ENCODE peak calls at places on chromosome 14, in four cellular contexts. I is iPS-NIHi11; R is activated CD4-positive, alpha-beta T cell treated with anti-CD3 and anti-CD28 coated beads, Interleukin-2, amount 10 ng/mL, durations not matched to agents 7 days and 5 days; N is cardiac fibroblast. K is an unnamed sample.

GRCh38 chr14:30873308-30874119 is 845 bp upstream of the COCH start:
- DNase-seq in N (no peak), I (no peak), R (no peak), K (no peak)

GRCh38 chr14:59377991-59378720 is 87.0 kb downstream of the GPR135 start:
- DNase-seq in I (no peak), N (no peak), R (no peak), K (no peak)

GRCh38 chr14:104383088-104383805 is 196.3 kb upstream of the C14orf180 start:
- DNase-seq in N (no peak), R (no peak), I (peak), K (no peak)

GRCh38 chr14:98819132-98819866 is 452.7 kb downstream of the BCL11B start:
- DNase-seq in I (peak), N (no peak), R (no peak), K (no peak)

GRCh38 chr14:65472189-65472588 is 59.7 kb downstream of the FUT8 start:
- DNase-seq in R (no peak), I (peak), N (no peak), K (no peak)

GRCh38 chr14:63493246-63493645 is 49.9 kb downstream of the PPP2R5E start:
- DNase-seq in N (peak), I (peak), R (no peak), K (no peak)

GRCh38 chr14:96040836-96041371 is 1.7 kb downstream of the C14orf132 start:
- DNase-seq in R (no peak), I (no peak), N (no peak), K (no peak)

GRCh38 chr14:41859336-41859735 is 252.7 kb downstream of the LRFN5 start:
- DNase-seq in N (peak), R (no peak), I (no peak), K (no peak)

GRCh38 chr14:47186491-47186890 is 488.9 kb downstream of the MDGA2 start:
- DNase-seq in I (no peak), R (no peak), N (no peak), K (no peak)

GRCh38 chr14:100132903-100133510 is 26.4 kb downstream of the DEGS2 start:
- DNase-seq in I (no peak), R (no peak), N (no peak), K (peak)

GRCh38 chr14:55297611-55298323 is 26.5 kb downstream of the FBXO34 start:
- DNase-seq in N (no peak), I (peak), R (peak), K (no peak)

GRCh38 chr14:100850841-100851585 is 25.1 kb downstream of the MEG3 start:
- DNase-seq in N (peak), I (peak), R (peak), K (no peak)

GRCh38 chr14:69500736-69501135 is 16.2 kb downstream of the PLEKHD1 start:
- DNase-seq in R (no peak), N (no peak), I (no peak), K (no peak)

GRCh38 chr14:63478024-63478423 is 65.2 kb downstream of the PPP2R5E start:
- DNase-seq in N (no peak), I (no peak), R (peak), K (no peak)

GRCh38 chr14:94665121-94665520 is 52.9 kb downstream of the SERPINA3 start:
- DNase-seq in N (peak), R (no peak), I (no peak), K (peak)

GRCh38 chr14:80996049-80996901 is 40.9 kb downstream of the TSHR start:
- DNase-seq in R (peak), I (peak), N (peak), K (peak)

GRCh38 chr14:88599761-88600439 is 37.1 kb downstream of the ZC3H14 start:
- DNase-seq in I (no peak), R (no peak), N (no peak), K (no peak)

GRCh38 chr14:65297744-65298143 is 114.8 kb upstream of the FUT8 start:
- DNase-seq in I (no peak), N (no peak), R (no peak), K (no peak)

GRCh38 chr14:91419044-91419397 is 1.4 kb upstream of the CCDC88C start:
- DNase-seq in I (no peak), R (peak), N (no peak), K (no peak)

GRCh38 chr14:48936352-48936751 is 649.8 kb downstream of the RPS29 start:
- DNase-seq in N (peak), I (no peak), R (no peak), K (no peak)

GRCh38 chr14:101780887-101781239 is 19.4 kb downstream of the PPP2R5C start:
- DNase-seq in N (no peak), I (peak), R (no peak), K (no peak)

GRCh38 chr14:102778616-102779351 is 1.5 kb downstream of the TRAF3 start:
- DNase-seq in R (no peak), I (no peak), N (peak), K (no peak)

GRCh38 chr14:38808734-38809455 is 294.1 kb downstream of the SEC23A start:
- DNase-seq in R (no peak), I (no peak), N (no peak), K (no peak)

GRCh38 chr14:69713127-69713800 is 53.7 kb upstream of the SRSF5 start:
- DNase-seq in I (peak), N (no peak), R (no peak), K (no peak)

GRCh38 chr14:91466192-91466591 is 43.9 kb downstream of the PPP4R3A start:
- DNase-seq in R (no peak), N (no peak), I (no peak), K (no peak)

GRCh38 chr14:58705066-58705465 is 67.3 kb downstream of the DACT1 start:
- DNase-seq in R (no peak), I (no peak), N (no peak), K (peak)

GRCh38 chr14:75003250-75004027 is 718 bp downstream of the EIF2B2 start:
- DNase-seq in R (no peak), N (no peak), I (no peak), K (no peak)

GRCh38 chr14:100416921-100417451 is 93.8 kb downstream of the SLC25A47 start:
- DNase-seq in I (no peak), N (peak), R (no peak), K (peak)

GRCh38 chr14:74865156-74865555 is 10.8 kb downstream of the PROX2 start:
- DNase-seq in N (no peak), I (no peak), R (no peak), K (no peak)

GRCh38 chr14:69695664-69696527 is 71.0 kb upstream of the SRSF5 start:
- DNase-seq in N (peak), I (no peak), R (no peak), K (no peak)

K was measured in AG09309.